ENCODE peak calls at places on chromosome 4, in four cellular contexts. W, D, M and J are unnamed samples.

GRCh38 chr4:165131247-165131832 is 18.7 kb upstream of the TMEM192 start:
- DNase-seq in W (no peak), D (peak), M (no peak), J (peak)

GRCh38 chr4:147312376-147313046 is 168.4 kb upstream of the EDNRA start:
- DNase-seq in W (no peak), M (no peak), D (peak), J (no peak)

GRCh38 chr4:146338512-146338911 is 124.2 kb downstream of the REELD1 start:
- DNase-seq in D (no peak), M (no peak), W (no peak), J (no peak)

GRCh38 chr4:83558693-83559092 is 22.8 kb downstream of the GPAT3 start:
- DNase-seq in W (no peak), D (no peak), M (no peak), J (no peak)

GRCh38 chr4:168440442-168441264 is 39.6 kb downstream of the DDX60L start:
- DNase-seq in W (no peak), M (no peak), D (peak), J (no peak)

GRCh38 chr4:176500894-176501293 is 181.1 kb downstream of the SPCS3 start:
- DNase-seq in W (no peak), D (no peak), M (no peak), J (no peak)

GRCh38 chr4:36332782-36333131 is 51.3 kb downstream of the DTHD1 start:
- DNase-seq in M (no peak), W (no peak), D (no peak), J (no peak)

GRCh38 chr4:158333820-158334219 is 123.5 kb downstream of the TMEM144 start:
- DNase-seq in W (no peak), M (no peak), D (no peak), J (no peak)

GRCh38 chr4:145842224-145842887 is 96.3 kb downstream of the ZNF827 start:
- DNase-seq in M (no peak), D (no peak), W (no peak), J (no peak)

GRCh38 chr4:182023469-182023868 is 219.7 kb upstream of the TENM3 start:
- DNase-seq in D (no peak), W (no peak), M (no peak), J (no peak)

GRCh38 chr4:133559987-133560386 is 410.9 kb downstream of the PCDH10 start:
- DNase-seq in D (no peak), W (no peak), M (no peak), J (no peak)

GRCh38 chr4:73653695-73654106 is 33.5 kb upstream of the RASSF6 start:
- DNase-seq in W (peak), D (peak), M (no peak), J (no peak)

GRCh38 chr4:25870081-25870480 is 7.3 kb upstream of the SEL1L3 start:
- DNase-seq in M (no peak), D (no peak), W (no peak), J (no peak)

GRCh38 chr4:68797618-68798017 is 18.2 kb upstream of the UGT2B10 start:
- DNase-seq in W (no peak), M (no peak), D (no peak), J (no peak)

GRCh38 chr4:107823870-107824366 is 814 bp upstream of the SGMS2 start:
- DNase-seq in D (no peak), M (no peak), W (no peak), J (no peak)

GRCh38 chr4:169410839-169411770 is 140.3 kb upstream of the SH3RF1 start:
- DNase-seq in M (no peak), D (peak), W (no peak), J (no peak)

GRCh38 chr4:115851918-115852766 is 738.7 kb upstream of the NDST4 start:
- DNase-seq in D (no peak), M (no peak), W (peak), J (no peak)

GRCh38 chr4:82748781-82749504 is 49.7 kb downstream of the SCD5 start:
- DNase-seq in W (no peak), D (no peak), M (no peak), J (no peak)

GRCh38 chr4:152997235-152997735 is 61.2 kb downstream of the FHDC1 start:
- DNase-seq in M (no peak), W (no peak), D (no peak), J (no peak)

GRCh38 chr4:56958111-56958517 is 19.3 kb downstream of the NOA1 start:
- DNase-seq in M (peak), D (no peak), W (peak), J (no peak)

GRCh38 chr4:47646372-47646771 is 161.3 kb downstream of the ATP10D start:
- DNase-seq in W (no peak), M (no peak), D (no peak), J (no peak)

GRCh38 chr4:144703494-144703893 is 57.5 kb downstream of the HHIP start:
- DNase-seq in D (no peak), M (no peak), W (no peak), J (no peak)

GRCh38 chr4:158496030-158496741 is 25.5 kb upstream of the RXFP1 start:
- DNase-seq in D (no peak), M (no peak), W (peak), J (no peak)

GRCh38 chr4:182143822-182144620 is 99.2 kb upstream of the TENM3 start:
- DNase-seq in D (peak), M (no peak), W (no peak), J (no peak)

GRCh38 chr4:61200195-61200990 is at the start of gene ADGRL3:
- DNase-seq in W (peak), D (no peak), M (no peak), J (no peak)

GRCh38 chr4:74314329-74314728 is 6.1 kb downstream of the EPGN start:
- DNase-seq in M (no peak), D (no peak), W (no peak), J (no peak)

GRCh38 chr4:101931619-101932018 is 141.1 kb downstream of the BANK1 start:
- DNase-seq in M (no peak), D (no peak), W (no peak), J (no peak)

GRCh38 chr4:142282870-142283431 is 563.1 kb downstream of the INPP4B start:
- DNase-seq in M (no peak), W (no peak), D (no peak), J (no peak)

GRCh38 chr4:105741548-105741947 is 33.0 kb downstream of the GSTCD start:
- DNase-seq in W (no peak), M (no peak), D (no peak), J (no peak)

GRCh38 chr4:7597281-7597680 is 162.6 kb upstream of the PSAPL1 start:
- DNase-seq in W (no peak), D (no peak), M (no peak), J (no peak)

GRCh38 chr4:7595883-7596535 is 161.3 kb upstream of the PSAPL1 start:
- DNase-seq in D (no peak), M (no peak), W (no peak), J (no peak)

GRCh38 chr4:7590205-7590604 is 155.5 kb upstream of the PSAPL1 start:
- DNase-seq in D (no peak), M (no peak), W (no peak), J (no peak)

GRCh38 chr4:7591409-7592063 is 156.8 kb upstream of the PSAPL1 start:
- DNase-seq in W (no peak), D (no peak), M (no peak), J (no peak)

GRCh38 chr4:7594013-7594412 is 159.3 kb upstream of the PSAPL1 start:
- DNase-seq in W (no peak), D (no peak), M (no peak), J (no peak)
- TF ChIP-seq CTCF in W (no peak), D (peak), M (no peak), J (no peak)

DNA sequence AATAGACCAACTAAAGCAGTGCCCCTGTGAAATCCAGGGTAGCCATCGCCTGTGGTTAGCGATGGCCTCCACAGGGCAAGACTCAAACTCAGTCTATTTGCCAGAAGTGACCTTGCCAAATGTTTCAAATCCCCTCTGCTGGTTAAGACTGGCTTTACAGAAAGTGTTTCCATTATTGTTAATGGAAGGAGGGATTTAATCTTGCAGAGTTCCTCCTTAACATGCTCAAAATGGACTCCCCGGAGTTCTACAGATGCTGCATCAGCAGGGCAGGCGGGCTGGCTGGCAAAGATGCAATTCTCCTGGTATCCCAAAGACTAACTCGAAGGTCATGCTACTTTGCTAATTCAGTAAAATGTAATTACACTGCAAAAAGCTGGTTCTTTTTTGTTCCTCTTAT is 313.0 kb upstream of the SLC7A11 start:
- DNase-seq in M (no peak), W (no peak), D (no peak), J (no peak)
- TF ChIP-seq CTCF in M (no peak), W (no peak), D (no peak), J (no peak)

GRCh38 chr4:23966720-23967119 is 76.9 kb upstream of the PPARGC1A start:
- DNase-seq in M (no peak), D (no peak), W (no peak), J (no peak)
- TF ChIP-seq CTCF in M (no peak), D (peak), W (no peak), J (no peak)

DNA sequence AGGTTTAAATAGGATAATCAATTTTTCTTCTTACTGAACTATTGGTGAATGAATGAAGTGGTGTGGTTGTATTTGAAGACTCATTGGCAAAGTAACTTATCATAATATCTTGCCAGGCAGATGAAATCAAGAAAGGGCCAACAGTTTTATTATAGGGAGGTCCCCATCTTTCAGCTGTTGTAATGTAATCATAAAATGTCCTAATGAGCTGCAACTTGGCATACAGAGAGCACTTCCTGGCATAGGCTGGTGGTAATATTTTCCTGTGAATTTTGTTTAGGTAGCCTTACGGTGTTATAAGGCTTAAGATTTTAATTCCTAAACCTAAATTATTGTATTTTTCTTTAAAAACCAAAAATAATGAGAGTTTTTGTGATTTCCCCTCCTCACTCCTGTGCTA is 17.5 kb downstream of the FHIP1A start:
- DNase-seq in M (no peak), W (no peak), D (no peak), J (no peak)
- TF ChIP-seq CTCF in M (no peak), W (no peak), D (no peak), J (no peak)

DNA sequence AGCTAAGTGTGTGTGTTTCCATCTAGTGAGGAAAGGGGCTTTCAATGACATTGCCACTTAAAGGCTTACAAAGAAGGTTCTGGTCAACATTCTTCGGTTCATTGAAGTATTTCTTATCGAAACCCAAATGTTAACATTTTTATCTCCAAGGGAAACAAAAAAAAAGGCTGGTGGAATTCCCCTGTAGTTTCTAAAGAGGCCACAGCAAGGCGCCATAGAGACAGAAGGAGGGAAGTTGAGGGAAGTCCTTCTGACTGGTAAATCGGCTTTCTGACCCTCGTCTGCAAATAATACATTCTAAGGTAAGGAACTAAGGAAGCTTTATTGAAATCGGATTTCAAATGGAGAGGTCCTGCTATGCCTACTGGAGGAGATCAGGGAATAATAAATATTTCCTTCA is 1.7 kb upstream of the ZFP42 start:
- DNase-seq in M (no peak), D (no peak), W (no peak), J (no peak)
- TF ChIP-seq CTCF in M (no peak), D (no peak), W (peak), J (no peak)

DNA sequence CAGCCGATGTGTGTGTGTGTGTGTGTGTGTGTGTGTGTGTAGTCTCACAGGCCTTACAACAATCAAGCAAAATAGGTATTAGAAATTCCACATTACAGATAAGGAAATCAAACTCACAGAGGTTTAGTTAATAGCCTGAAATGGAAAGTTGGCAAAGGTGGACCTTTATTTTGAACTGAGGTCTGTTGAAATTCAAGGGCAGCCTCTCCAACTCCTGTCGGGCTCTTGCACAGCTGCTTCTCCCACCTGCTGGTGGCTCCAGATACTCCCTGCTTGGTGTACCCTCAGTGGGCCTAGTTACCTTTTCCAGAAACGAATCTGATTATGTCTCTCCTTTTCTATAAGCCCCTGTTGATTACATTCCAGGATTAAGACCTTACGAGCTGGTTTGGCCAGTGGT is 195.9 kb downstream of the MGST2 start:
- DNase-seq in M (no peak), W (no peak), D (no peak), J (no peak)
- TF ChIP-seq CTCF in M (no peak), W (no peak), D (no peak), J (no peak)

DNA sequence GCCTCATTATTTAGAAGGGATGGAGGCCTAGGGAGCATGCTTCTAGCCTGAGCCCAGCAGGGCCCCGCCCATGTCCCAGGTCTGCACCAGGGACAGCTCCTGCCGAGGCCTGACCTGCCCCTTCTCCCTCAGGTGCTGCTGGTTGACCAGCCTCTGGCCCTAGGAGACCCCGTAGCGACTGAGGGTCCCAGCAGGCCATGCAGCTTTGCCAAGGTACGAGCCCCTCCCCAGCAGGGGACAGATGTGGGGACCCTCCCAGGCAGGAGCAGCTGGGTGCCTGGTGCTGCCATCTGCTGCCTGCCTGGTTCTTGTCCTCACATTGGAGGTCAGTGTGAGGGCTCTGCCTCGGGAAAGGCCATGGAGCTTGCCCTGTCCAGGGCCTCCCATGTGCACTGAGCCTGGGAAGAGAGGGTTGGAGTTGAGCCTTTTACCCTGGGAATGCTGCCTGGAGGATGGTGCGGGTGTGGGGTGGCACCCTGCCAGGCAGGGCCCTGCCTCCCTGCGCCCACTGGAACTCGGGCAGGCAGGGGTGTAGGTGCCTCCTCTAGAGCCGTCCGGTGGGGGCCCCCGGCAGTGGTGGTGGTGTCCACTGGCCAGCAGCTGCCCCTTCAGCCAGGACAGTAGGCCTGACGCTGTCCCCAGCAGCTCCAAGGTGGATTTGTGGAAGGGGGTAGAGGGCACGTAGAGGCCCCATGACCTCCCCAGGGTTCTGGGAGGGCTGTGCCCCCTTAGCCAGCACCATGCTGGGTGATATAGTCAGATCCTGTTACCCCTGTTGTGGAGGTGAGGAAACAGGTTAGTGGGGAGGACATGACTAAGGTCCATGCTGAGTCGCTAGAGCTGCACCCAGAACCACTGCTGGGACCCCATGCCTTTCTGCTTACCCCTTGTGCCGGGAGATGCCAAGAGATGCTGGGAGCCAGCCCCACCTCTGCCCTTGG is 2.2 kb upstream of the MSANTD1 start:
- DNase-seq in D (no peak), M (no peak), W (no peak), J (no peak)
- TF ChIP-seq CTCF in D (no peak), M (no peak), W (no peak), J (no peak)

DNA sequence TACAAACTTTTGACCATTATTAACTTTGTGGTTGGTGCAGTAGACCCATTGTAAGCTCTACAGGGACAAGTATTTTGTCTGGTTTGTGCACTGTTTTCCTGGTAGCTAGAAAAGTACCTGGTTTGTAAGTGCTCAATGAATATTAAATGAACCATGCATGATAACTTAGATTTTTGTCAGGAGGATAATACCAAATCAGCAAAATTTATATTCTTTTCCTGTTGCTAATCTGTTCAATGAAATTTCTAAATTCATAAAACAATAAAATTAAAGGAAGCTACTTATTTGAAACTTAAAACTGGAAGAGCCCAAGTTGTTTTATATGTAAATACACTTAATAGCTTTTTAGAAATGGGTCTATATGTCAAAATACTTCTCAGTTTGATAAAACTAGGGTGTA is 17.6 kb downstream of the HSPA4L start:
- DNase-seq in M (no peak), W (no peak), D (no peak), J (no peak)
- TF ChIP-seq CTCF in M (no peak), W (no peak), D (no peak), J (no peak)